ENCODE peak calls at places on chromosomes 1 and 21, in four cellular contexts. Q, A, T and X are unnamed samples.

GRCh38 chr1:213951876-213952275 is 35.9 kb upstream of the PROX1 start:
- DNase-seq in T (no peak), Q (no peak), A (no peak), X (no peak)

GRCh38 chr1:60388092-60388987 is 314.8 kb upstream of the C1orf87 start:
- DNase-seq in T (peak), Q (no peak), A (no peak), X (no peak)

GRCh38 chr1:244212792-244213475 is 161.9 kb downstream of the ZBTB18 start:
- DNase-seq in Q (no peak), A (no peak), T (no peak), X (no peak)

GRCh38 chr1:156581661-156582387 is 2.3 kb downstream of the TTC24 start:
- DNase-seq in T (no peak), Q (no peak), A (no peak), X (no peak)

GRCh38 chr1:106962591-106962990 is 93.9 kb upstream of the PRMT6 start:
- DNase-seq in Q (no peak), A (no peak), T (no peak), X (no peak)

GRCh38 chr1:177905686-177906085 is 64.2 kb downstream of the SEC16B start:
- DNase-seq in Q (no peak), T (no peak), A (no peak), X (no peak)

GRCh38 chr1:172745014-172745413 is 86.1 kb downstream of the FASLG start:
- DNase-seq in Q (no peak), T (peak), A (peak), X (peak)

GRCh38 chr1:94025383-94026340 is 95.3 kb downstream of the ABCA4 start:
- DNase-seq in Q (no peak), A (peak), T (peak), X (peak)

GRCh38 chr1:223153177-223154119 is 10.4 kb upstream of the TLR5 start:
- DNase-seq in Q (no peak), A (no peak), T (peak), X (peak)

GRCh38 chr1:248631354-248632041 is 3.4 kb downstream of the OR2T11 start:
- DNase-seq in T (no peak), A (no peak), Q (no peak), X (no peak)

GRCh38 chr1:160432371-160432786 is 32.0 kb downstream of the VANGL2 start:
- DNase-seq in A (no peak), T (no peak), Q (no peak), X (no peak)

GRCh38 chr1:229229137-229229720 is 41.7 kb upstream of the RAB4A start:
- DNase-seq in A (no peak), T (peak), Q (peak), X (peak)

GRCh38 chr1:153944005-153944821 is 2.3 kb downstream of the DENND4B start:
- DNase-seq in A (no peak), T (peak), Q (no peak), X (peak)

GRCh38 chr1:207826557-207827487 is 75.0 kb downstream of the CD46 start:
- DNase-seq in T (no peak), A (no peak), Q (no peak), X (peak)

GRCh38 chr1:25780318-25781129 is 19.5 kb upstream of the SELENON start:
- DNase-seq in A (no peak), T (peak), Q (peak), X (no peak)

GRCh38 chr1:246726255-246726679 is 2.1 kb downstream of the SCCPDH start:
- DNase-seq in A (no peak), Q (no peak), T (no peak), X (no peak)

GRCh38 chr21:35195232-35195631 is 146.1 kb upstream of the RUNX1 start:
- DNase-seq in Q (no peak), A (no peak), T (no peak), X (no peak)

GRCh38 chr1:10659646-10660540 is 136.6 kb downstream of the CASZ1 start:
- DNase-seq in T (no peak), Q (no peak), A (no peak), X (no peak)

GRCh38 chr21:29092102-29092959 is 18.9 kb upstream of the CCT8 start:
- DNase-seq in A (no peak), Q (no peak), T (no peak), X (peak)

GRCh38 chr21:36965720-36966065 is 776 bp downstream of the HLCS start:
- DNase-seq in T (no peak), A (no peak), Q (no peak), X (peak)

GRCh38 chr1:198903203-198903602 is 264.4 kb downstream of the PTPRC start:
- DNase-seq in Q (peak), A (peak), T (peak), X (no peak)

GRCh38 chr1:201185527-201186128 is 5.0 kb upstream of the IGFN1 start:
- DNase-seq in Q (no peak), T (no peak), A (no peak), X (no peak)

GRCh38 chr21:23633447-23633846 is 1973.8 kb downstream of the MRPL39 start:
- DNase-seq in A (no peak), T (no peak), Q (no peak), X (no peak)

GRCh38 chr1:202199141-202199889 is 5.7 kb downstream of the LGR6 start:
- DNase-seq in T (no peak), A (no peak), Q (no peak), X (no peak)

GRCh38 chr1:239914827-239915231 is 176.9 kb upstream of the FMN2 start:
- DNase-seq in A (no peak), Q (no peak), T (peak), X (no peak)

GRCh38 chr1:11499825-11500331 is 20.9 kb downstream of the DISP3 start:
- DNase-seq in A (peak), Q (peak), T (no peak), X (no peak)

GRCh38 chr1:106986603-106987002 is 69.9 kb upstream of the PRMT6 start:
- DNase-seq in A (no peak), Q (no peak), T (peak), X (no peak)

GRCh38 chr1:211912064-211912463 is 81.5 kb upstream of the LPGAT1 start:
- DNase-seq in Q (no peak), T (no peak), A (no peak), X (no peak)

GRCh38 chr1:50279622-50280320 is 143.5 kb downstream of the DMRTA2 start:
- DNase-seq in T (peak), Q (peak), A (peak), X (no peak)

GRCh38 chr1:54273092-54273836 is 73.3 kb downstream of the MRPL37 start:
- DNase-seq in Q (peak), A (peak), T (peak), X (peak)

GRCh38 chr1:53636621-53637171 is 102.3 kb downstream of the GLIS1 start:
- DNase-seq in A (no peak), Q (peak), T (no peak), X (no peak)

GRCh38 chr1:200982071-200982945 is 41.2 kb downstream of the KIF21B start:
- DNase-seq in Q (no peak), A (no peak), T (no peak), X (peak)

GRCh38 chr1:147700042-147700711 is 29.9 kb upstream of the ACP6 start:
- DNase-seq in A (peak), T (peak), Q (peak), X (peak)

GRCh38 chr1:94126651-94127050 is 5.7 kb upstream of the ABCA4 start:
- DNase-seq in T (no peak), A (no peak), Q (no peak), X (no peak)

GRCh38 chr1:240524356-240525071 is 87.4 kb downstream of the GREM2 start:
- DNase-seq in Q (no peak), T (no peak), A (no peak), X (no peak)

GRCh38 chr1:46699670-46700069 is 19.2 kb downstream of the EFCAB14 start:
- DNase-seq in Q (no peak), T (no peak), A (no peak), X (no peak)

GRCh38 chr21:33022489-33022827 is 3.3 kb upstream of the OLIG2 start:
- DNase-seq in A (no peak), T (no peak), Q (no peak), X (no peak)
- H2BK5ac ChIP-seq in A (peak), T (no peak), Q (no peak), X (no peak)

GRCh38 chr21:42597487-42598158 is 55.8 kb upstream of the PDE9A start:
- DNase-seq in Q (no peak), A (no peak), T (no peak), X (no peak)

GRCh38 chr21:42599486-42599885 is 53.9 kb upstream of the PDE9A start:
- DNase-seq in A (no peak), Q (no peak), T (no peak), X (no peak)

GRCh38 chr21:42601656-42602055 is 51.8 kb upstream of the PDE9A start:
- DNase-seq in Q (no peak), A (no peak), T (no peak), X (no peak)

GRCh38 chr21:42598159-42598735 is 55.2 kb upstream of the PDE9A start:
- DNase-seq in T (no peak), A (no peak), Q (no peak), X (no peak)

DNA sequence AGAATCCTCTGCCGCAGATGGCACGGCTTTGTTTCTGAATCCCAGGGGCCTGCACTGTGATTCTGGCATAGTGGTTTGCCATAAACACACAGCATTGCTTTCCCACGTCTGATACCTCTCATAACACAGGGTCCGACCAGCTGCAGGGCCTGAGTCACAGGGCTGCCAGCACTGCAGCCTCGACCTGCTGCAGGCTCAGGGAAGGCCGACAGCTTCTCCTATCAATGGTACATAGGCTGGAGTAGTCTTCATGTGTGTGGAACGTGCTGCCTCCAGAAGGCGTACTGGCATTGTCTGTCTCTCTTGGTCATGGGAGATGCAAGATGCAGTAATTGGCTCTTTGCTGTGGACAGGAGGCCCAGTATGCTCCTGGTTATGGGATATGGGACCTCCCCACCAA is 53.5 kb upstream of the PDE9A start:
- DNase-seq in Q (no peak), T (no peak), A (no peak), X (no peak)
- H3K18ac ChIP-seq in Q (no peak), T (no peak), A (no peak), X (no peak)

GRCh38 chr1:183205196-183205781 is 19.2 kb downstream of the LAMC2 start:
- DNase-seq in A (no peak), T (no peak), Q (no peak), X (no peak)
- H2BK5ac ChIP-seq in A (no peak), T (no peak), Q (no peak), X (no peak)

DNA sequence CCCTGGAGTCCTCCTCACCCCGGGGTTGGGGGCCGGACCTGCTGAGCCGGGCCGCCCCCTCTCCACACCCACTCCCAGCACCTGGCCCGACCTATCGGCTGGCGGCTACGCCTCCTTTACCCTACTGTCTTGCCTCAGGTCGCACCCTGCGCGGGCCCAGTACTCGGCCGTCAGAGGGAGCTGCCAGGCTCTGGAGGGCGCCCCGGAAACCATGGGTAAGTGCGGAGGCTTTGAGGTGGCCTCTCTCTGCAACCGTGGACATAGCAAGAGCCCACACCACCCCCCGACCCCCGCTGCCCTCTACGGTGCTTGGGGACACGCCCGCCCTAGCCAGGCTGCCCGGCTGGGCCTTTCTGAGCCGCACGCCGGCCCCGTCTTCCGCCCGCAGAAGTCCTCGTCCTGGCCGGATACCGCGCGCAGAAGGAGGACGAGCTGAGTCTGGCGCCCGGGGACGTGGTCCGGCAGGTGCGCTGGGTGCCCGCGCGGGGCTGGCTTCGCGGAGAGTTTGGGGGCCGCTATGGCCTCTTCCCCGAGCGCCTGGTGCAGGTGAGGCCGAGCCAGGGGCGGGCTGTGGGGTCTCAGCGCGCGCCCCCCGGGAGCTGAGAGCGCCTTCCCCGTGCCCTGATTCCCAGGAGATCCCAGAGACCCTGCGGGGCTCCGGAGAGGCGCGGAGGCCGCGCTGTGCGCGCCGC is at the start of gene SH3D21:
- DNase-seq in Q (peak), T (peak), A (peak), X (peak)
- H3K18ac ChIP-seq in Q (peak), T (peak), A (peak), X (peak)

DNA sequence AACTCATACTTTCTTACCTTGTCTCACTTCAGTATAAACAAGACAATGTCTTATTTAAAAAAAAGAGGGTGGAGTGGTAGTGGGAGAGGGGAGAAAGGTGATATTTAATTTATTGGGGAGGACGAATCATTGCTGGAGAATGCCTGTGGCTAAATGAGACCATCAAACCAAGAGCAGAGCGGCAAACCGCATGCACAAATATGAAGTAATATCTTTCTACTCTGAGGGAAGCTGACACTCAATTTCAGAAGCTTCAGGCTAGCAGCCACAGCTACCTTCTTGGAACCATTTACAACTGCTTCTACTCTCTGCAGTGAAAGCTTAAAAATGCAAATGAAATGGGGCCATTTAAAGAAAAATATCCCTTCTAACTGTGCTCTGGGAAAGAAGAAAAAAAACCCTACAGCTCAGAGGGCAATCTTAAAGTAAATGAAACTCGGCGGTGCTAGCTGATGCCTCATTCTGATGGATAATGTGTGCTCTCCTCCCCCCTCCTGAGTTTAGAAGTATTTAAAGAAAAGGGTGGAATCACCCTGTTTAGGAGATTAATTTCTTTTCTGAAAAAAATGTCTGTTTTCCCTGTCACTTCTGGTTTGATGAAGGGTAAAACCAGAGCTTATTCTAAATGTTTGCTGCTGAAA is 178.2 kb upstream of the CAMK1G start:
- DNase-seq in T (no peak), Q (no peak), A (no peak), X (no peak)
- H2BK5ac ChIP-seq in T (no peak), Q (no peak), A (no peak), X (no peak)

DNA sequence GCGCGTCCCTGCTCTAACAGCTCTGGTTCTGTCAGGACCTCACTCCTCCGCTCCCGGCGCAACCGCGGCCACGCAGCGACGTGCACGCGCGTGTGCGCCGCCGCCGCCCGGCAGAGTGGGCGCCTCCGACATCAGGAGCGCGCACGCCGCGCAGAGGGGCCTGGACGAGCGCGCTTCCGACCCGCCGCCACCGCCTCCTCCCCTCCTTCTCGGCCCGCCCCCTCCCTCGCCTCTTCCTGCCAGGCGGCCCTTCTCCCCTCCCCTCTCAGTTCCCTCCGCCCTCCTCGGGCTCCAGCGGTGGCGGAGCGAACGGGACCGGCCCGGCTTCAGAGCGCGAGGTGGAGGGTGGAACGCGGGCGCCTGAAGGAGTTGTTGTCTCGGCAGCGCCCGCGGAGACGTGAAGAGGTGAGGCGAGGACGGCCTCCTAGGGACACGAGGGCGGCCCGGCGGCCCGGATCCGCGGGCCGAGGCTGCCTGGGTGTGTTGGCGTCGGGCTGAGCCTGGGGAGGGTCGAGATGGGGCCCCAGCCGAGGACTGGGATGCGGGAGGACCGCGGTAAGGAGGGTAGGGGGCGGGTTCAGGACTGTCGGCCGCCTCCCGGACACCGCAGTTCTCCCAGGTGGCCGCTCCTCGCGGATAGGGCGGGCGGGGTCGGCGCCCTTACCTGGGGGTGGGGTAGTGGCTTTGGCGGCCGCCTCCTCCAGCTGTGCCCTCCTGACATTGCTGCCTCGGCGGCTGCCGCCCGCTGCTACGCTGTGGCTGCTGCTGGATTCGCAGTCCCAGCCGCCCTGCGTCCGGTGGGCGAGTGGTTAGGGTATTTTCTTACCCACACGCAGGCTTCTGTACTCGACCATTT is at the start of gene RABGAP1L:
- DNase-seq in T (peak), Q (peak), A (peak), X (peak)
- H3K18ac ChIP-seq in T (peak), Q (peak), A (peak), X (peak)